ENCODE peak calls at places on chromosomes 12 and 14, in seven cellular contexts. One of them, this sample, is unnamed.

GRCh38 chr14:54902521-54903420 is at the start of gene GCH1:
- DNase-seq in HCT116: peak; percentile 61
- DNase-seq in mesothelial cell of epicardium: peak; percentile 63
- DNase-seq in NB4: peak; percentile 70
- DNase-seq in testis: peak; percentile 89
- DNase-seq in choroid plexus epithelial cell: peak; percentile 62
- DNase-seq in fibroblast of lung: peak; percentile 35
- DNase-seq in this sample: no peak

GRCh38 chr12:113140706-113141105 is 5.1 kb upstream of the RASAL1 start:
- DNase-seq in testis: no peak
- DNase-seq in choroid plexus epithelial cell: no peak
- DNase-seq in NB4: no peak
- DNase-seq in HCT116: no peak
- DNase-seq in fibroblast of lung: no peak
- DNase-seq in mesothelial cell of epicardium: no peak
- DNase-seq in this sample: no peak

GRCh38 chr14:79225815-79226214 is 985.5 kb downstream of the DIO2 start:
- DNase-seq in choroid plexus epithelial cell: no peak
- DNase-seq in testis: no peak
- DNase-seq in HCT116: no peak
- DNase-seq in mesothelial cell of epicardium: no peak
- DNase-seq in NB4: no peak
- DNase-seq in fibroblast of lung: no peak
- DNase-seq in this sample: no peak

GRCh38 chr12:61896436-61896835 is 363.8 kb upstream of the USP15 start:
- DNase-seq in mesothelial cell of epicardium: no peak
- DNase-seq in fibroblast of lung: no peak
- DNase-seq in NB4: no peak
- DNase-seq in HCT116: no peak
- DNase-seq in choroid plexus epithelial cell: no peak
- DNase-seq in testis: no peak
- DNase-seq in this sample: no peak

GRCh38 chr12:122980192-122981035 is at the start of gene ARL6IP4:
- DNase-seq in mesothelial cell of epicardium: no peak
- DNase-seq in testis: peak; percentile 63
- DNase-seq in fibroblast of lung: peak; percentile 64
- DNase-seq in NB4: peak; percentile 90
- DNase-seq in choroid plexus epithelial cell: peak; percentile 68
- DNase-seq in HCT116: no peak
- DNase-seq in this sample: peak; percentile 75

GRCh38 chr14:61894452-61895077 is 132.3 kb downstream of the SNAPC1 start:
- DNase-seq in NB4: peak; percentile 64
- DNase-seq in HCT116: peak; percentile 44
- DNase-seq in testis: peak; percentile 80
- DNase-seq in fibroblast of lung: peak; percentile 57
- DNase-seq in choroid plexus epithelial cell: peak; percentile 84
- DNase-seq in mesothelial cell of epicardium: peak; percentile 40
- DNase-seq in this sample: peak; percentile 24

GRCh38 chr14:100715803-100716202 is 10.9 kb upstream of the DLK1 start:
- DNase-seq in testis: no peak
- DNase-seq in NB4: peak; percentile 43
- DNase-seq in mesothelial cell of epicardium: no peak
- DNase-seq in choroid plexus epithelial cell: no peak
- DNase-seq in HCT116: no peak
- DNase-seq in fibroblast of lung: no peak
- DNase-seq in this sample: no peak

GRCh38 chr14:62301911-62302310 is 539.7 kb downstream of the SNAPC1 start:
- DNase-seq in NB4: no peak
- DNase-seq in testis: no peak
- DNase-seq in mesothelial cell of epicardium: no peak
- DNase-seq in choroid plexus epithelial cell: peak; percentile 4
- DNase-seq in fibroblast of lung: peak; percentile 89
- DNase-seq in HCT116: no peak
- DNase-seq in this sample: no peak

GRCh38 chr12:42611571-42612257 is 22.2 kb upstream of the PRICKLE1 start:
- DNase-seq in mesothelial cell of epicardium: no peak
- DNase-seq in fibroblast of lung: peak; percentile 10
- DNase-seq in testis: no peak
- DNase-seq in HCT116: no peak
- DNase-seq in NB4: no peak
- DNase-seq in choroid plexus epithelial cell: no peak
- DNase-seq in this sample: no peak

GRCh38 chr14:22039938-22040780 is 366.5 kb upstream of the OR4E1 start:
- DNase-seq in mesothelial cell of epicardium: no peak
- DNase-seq in NB4: peak; percentile 23
- DNase-seq in HCT116: peak; percentile 18
- DNase-seq in choroid plexus epithelial cell: peak; percentile 16
- DNase-seq in fibroblast of lung: no peak
- DNase-seq in testis: no peak
- DNase-seq in this sample: no peak

DNA sequence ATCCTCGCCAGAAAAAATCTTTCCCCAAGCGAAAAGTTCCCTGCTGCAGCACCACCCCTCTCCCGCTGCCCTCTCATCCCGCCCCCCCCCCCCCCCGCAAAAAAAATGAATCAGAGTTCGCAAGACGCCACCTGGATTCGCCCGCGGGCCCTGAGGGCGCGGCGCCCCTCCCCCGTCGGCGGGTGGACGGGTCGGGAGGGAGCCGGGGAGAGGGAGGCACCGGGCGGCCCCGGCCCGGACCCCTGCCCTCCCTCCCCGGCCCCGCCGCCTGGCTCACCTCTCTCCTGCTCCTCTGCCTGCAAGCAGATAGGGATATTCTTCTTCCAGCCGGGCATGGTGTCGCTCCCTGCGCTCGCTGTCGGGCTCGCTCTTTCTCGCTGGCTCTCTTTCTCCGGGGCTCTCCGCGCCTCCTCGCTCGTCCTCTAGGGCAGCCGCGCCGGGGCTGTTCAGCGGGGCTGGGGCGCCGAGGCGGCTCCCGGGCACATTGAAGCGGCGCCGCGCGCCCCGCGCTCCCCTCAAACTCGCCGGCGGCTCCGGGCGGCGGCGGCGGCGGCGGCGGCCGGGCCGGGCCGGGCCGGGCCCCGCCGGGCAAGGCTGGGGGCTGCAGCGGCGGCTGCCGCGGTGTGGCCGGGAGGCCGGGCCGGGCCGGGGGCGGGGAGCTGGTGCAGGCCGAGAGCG is 200.2 kb upstream of the CAND1 start:
- DNase-seq in fibroblast of lung: peak; percentile 59
- DNase-seq in choroid plexus epithelial cell: peak; percentile 36
- DNase-seq in mesothelial cell of epicardium: peak; percentile 40
- DNase-seq in HCT116: no peak
- DNase-seq in NB4: peak; percentile 24
- DNase-seq in testis: peak; percentile 43
- DNase-seq in this sample: no peak
- TF ChIP-seq CTCF in fibroblast of lung: no peak
- TF ChIP-seq CTCF in choroid plexus epithelial cell: no peak
- TF ChIP-seq CTCF in mesothelial cell of epicardium: no peak
- TF ChIP-seq CTCF in HCT116: no peak
- TF ChIP-seq CTCF in NB4: no peak
- TF ChIP-seq CTCF in testis: no peak
- TF ChIP-seq CTCF in this sample: no peak

DNA sequence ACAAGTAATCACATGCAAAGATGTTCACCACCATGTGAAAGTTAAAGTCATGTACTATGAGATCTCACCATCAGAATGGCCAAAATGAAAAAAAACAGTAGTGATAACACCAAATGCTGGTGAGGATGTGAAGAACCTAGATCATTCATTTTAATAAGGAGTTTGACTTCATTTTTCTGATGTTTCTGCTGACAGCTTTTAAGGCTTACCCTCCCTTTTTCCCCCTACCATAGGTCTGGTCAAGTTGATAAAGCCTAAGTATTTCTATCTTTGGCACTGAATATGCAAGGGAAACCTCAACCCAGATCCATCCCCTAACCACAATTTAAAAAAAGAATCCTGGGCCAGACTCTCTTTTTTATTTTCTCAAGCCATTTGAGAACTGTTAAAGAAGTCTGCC is 689.6 kb upstream of the FOXG1 start:
- DNase-seq in mesothelial cell of epicardium: no peak
- DNase-seq in HCT116: no peak
- DNase-seq in NB4: no peak
- DNase-seq in testis: no peak
- DNase-seq in fibroblast of lung: no peak
- DNase-seq in choroid plexus epithelial cell: no peak
- DNase-seq in this sample: no peak
- TF ChIP-seq CTCF in mesothelial cell of epicardium: no peak
- TF ChIP-seq CTCF in HCT116: no peak
- TF ChIP-seq CTCF in NB4: no peak
- TF ChIP-seq CTCF in testis: no peak
- TF ChIP-seq CTCF in fibroblast of lung: no peak
- TF ChIP-seq CTCF in choroid plexus epithelial cell: no peak
- TF ChIP-seq CTCF in this sample: no peak

DNA sequence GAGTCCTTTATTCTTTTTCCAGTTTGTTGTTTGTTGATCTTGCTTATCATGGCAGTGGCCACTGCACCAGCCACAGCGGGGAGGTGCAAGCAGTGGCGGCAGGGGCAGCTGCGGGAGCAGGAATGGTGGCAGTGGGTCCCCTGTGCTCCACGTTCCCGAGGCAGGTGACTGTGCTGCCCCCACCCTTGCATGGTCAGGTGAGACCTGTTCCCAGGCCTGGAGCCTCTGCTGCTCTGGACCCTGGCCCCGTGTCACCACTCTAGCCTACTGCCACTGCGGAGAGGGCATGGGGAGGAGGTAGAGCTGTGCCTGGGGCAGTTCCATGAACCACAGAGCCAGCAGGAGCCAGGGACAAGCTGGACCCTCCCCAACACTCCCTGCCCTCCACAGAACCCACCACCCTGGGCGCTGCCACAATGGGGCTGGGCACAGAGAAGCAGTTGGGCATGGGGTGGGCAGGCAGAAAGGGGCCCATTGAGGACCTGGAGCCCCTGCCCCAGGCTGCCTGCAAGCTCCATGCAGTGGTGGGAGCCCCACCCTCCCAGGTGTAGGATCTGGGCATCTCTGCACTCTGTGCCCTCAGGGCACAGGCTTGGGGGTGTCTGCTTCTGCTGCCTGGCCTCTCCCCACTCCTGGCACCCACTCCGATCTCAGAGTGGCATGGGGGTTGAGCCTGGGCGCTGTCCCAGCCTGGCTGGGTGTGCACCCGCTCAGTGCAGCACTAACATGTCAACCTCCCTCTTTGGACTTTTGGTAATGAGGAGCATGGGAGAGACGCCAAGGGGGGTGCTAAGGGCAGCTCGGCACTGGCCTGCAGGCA is 23.1 kb upstream of the WDR20 start:
- DNase-seq in mesothelial cell of epicardium: no peak
- DNase-seq in NB4: no peak
- DNase-seq in fibroblast of lung: no peak
- DNase-seq in HCT116: no peak
- DNase-seq in testis: no peak
- DNase-seq in choroid plexus epithelial cell: no peak
- DNase-seq in this sample: no peak
- TF ChIP-seq CTCF in mesothelial cell of epicardium: no peak
- TF ChIP-seq CTCF in NB4: no peak
- TF ChIP-seq CTCF in fibroblast of lung: no peak
- TF ChIP-seq CTCF in HCT116: no peak
- TF ChIP-seq CTCF in testis: no peak
- TF ChIP-seq CTCF in choroid plexus epithelial cell: no peak
- TF ChIP-seq CTCF in this sample: no peak

DNA sequence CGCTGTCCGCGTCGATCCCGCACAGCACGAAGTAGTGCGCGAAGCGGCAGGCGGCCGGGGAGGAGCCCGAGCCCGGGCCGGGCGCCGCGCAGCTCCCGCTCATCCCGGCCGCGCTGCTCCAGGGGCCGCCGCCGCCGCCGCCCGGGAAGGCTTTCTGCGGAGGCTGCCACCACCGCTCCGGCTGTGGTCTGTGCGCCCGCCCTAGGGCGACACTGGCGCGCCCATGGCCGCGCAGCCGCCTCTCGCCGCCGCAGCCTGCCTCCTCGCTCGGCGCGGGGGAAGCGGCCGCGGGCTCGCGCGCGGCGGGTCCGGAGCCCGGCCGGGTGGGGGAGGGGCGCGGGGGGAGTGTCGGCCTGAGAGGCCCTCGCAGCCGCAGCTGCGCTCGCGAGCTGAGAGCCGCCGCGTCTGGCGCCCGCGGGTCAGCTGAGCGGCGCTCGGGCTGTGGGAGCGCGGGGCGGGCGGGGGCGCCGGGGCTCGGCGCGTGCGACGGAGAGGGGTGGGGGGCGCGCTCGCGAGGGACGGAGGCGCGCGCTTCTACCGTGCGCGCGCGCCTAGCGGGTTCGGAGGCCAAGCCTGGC is at the start of gene DENND5B:
- DNase-seq in testis: peak; percentile 85
- DNase-seq in HCT116: no peak
- DNase-seq in fibroblast of lung: peak; percentile 67
- DNase-seq in mesothelial cell of epicardium: peak; percentile 74
- DNase-seq in choroid plexus epithelial cell: peak; percentile 75
- DNase-seq in NB4: peak; percentile 80
- DNase-seq in this sample: peak; percentile 57
- TF ChIP-seq CTCF in testis: no peak
- TF ChIP-seq CTCF in HCT116: no peak
- TF ChIP-seq CTCF in fibroblast of lung: no peak
- TF ChIP-seq CTCF in mesothelial cell of epicardium: no peak
- TF ChIP-seq CTCF in choroid plexus epithelial cell: no peak
- TF ChIP-seq CTCF in NB4: no peak
- TF ChIP-seq CTCF in this sample: no peak

DNA sequence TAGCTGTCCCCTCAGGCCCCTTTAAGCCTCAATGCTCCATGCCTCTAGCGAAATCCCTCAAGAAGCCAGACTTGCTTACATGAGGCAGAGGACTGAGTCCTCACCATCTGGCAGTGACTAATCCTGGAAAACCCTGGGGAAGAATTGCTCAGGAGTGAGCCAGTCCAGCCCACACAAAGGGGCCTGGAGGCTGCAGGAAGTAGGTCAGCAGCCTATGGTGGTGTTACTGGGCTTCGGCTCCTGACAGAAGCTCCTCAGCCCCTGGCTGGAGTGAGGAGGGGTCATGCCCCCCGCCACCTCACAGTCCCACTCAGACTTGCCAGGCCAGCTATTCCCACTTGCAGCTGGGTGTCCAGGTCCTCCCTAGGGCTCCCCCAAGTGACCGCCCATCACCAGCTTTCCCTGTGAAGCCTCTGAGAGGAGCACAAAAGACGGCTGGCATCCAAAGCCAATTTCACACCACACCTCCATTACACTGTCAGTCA is 250.5 kb downstream of the DPF3 start:
- DNase-seq in choroid plexus epithelial cell: peak; percentile 97
- DNase-seq in NB4: no peak
- DNase-seq in fibroblast of lung: peak; percentile 100
- DNase-seq in mesothelial cell of epicardium: no peak
- DNase-seq in testis: peak; percentile 22
- DNase-seq in HCT116: no peak
- DNase-seq in this sample: peak; percentile 58
- TF ChIP-seq CTCF in choroid plexus epithelial cell: peak; percentile 17
- TF ChIP-seq CTCF in NB4: no peak
- TF ChIP-seq CTCF in fibroblast of lung: no peak
- TF ChIP-seq CTCF in mesothelial cell of epicardium: no peak
- TF ChIP-seq CTCF in testis: no peak
- TF ChIP-seq CTCF in HCT116: no peak
- TF ChIP-seq CTCF in this sample: no peak

GRCh38 chr14:57884175-57884574 is 18.3 kb upstream of the SLC35F4 start:
- DNase-seq in HCT116: no peak
- DNase-seq in choroid plexus epithelial cell: peak; percentile 15
- DNase-seq in NB4: no peak
- DNase-seq in testis: no peak
- DNase-seq in fibroblast of lung: no peak
- DNase-seq in mesothelial cell of epicardium: no peak
- DNase-seq in this sample: no peak
- TF ChIP-seq CTCF in HCT116: peak; percentile 31
- TF ChIP-seq CTCF in choroid plexus epithelial cell: peak; percentile 31
- TF ChIP-seq CTCF in NB4: no peak
- TF ChIP-seq CTCF in testis: no peak
- TF ChIP-seq CTCF in fibroblast of lung: peak; percentile 10
- TF ChIP-seq CTCF in mesothelial cell of epicardium: peak; percentile 57
- TF ChIP-seq CTCF in this sample: peak; percentile 12

This sample was measured in D721Med.